ENCODE peak calls at places on chromosomes 11 and 22, in ten cellular contexts. Z, S, K, G, T, B, J, M, V and C are unnamed samples.

GRCh38 chr11:17906436-17906835 is 106.4 kb downstream of the SERGEF start:
- DNase-seq in Z (no peak), S (no peak), K (no peak), G (peak), T (no peak), B (no peak), J (peak), M (no peak), V (no peak), C (no peak)

GRCh38 chr11:58626915-58627483 is 4.5 kb downstream of the CNTF start:
- DNase-seq in Z (no peak), S (peak), K (no peak), G (no peak), T (no peak), B (peak), J (no peak), M (no peak), V (no peak), C (no peak)

GRCh38 chr11:45450189-45450588 is 164.0 kb upstream of the SYT13 start:
- DNase-seq in Z (no peak), S (no peak), K (no peak), G (peak), T (peak), B (peak), J (no peak), M (no peak), V (peak), C (peak)

GRCh38 chr22:30015846-30016245 is 64.4 kb upstream of the HORMAD2 start:
- DNase-seq in Z (no peak), S (no peak), K (no peak), G (no peak), T (peak), B (no peak), J (no peak), M (no peak), V (peak), C (peak)

GRCh38 chr11:75562048-75562835 is at the start of gene SERPINH1:
- DNase-seq in Z (peak), S (no peak), K (peak), G (peak), T (peak), B (peak), J (peak), M (no peak), V (peak), C (peak)

GRCh38 chr11:13465909-13466371 is 2.9 kb upstream of the BTBD10 start:
- DNase-seq in Z (no peak), S (peak), K (peak), G (peak), T (peak), B (peak), J (peak), M (no peak), V (peak), C (peak)

GRCh38 chr22:27203276-27203660 is 545.9 kb downstream of the MIAT start:
- DNase-seq in Z (no peak), S (no peak), K (no peak), G (no peak), T (no peak), B (no peak), J (no peak), M (no peak), V (no peak), C (no peak)

GRCh38 chr11:48083427-48083826 is 103.1 kb downstream of the PTPRJ start:
- DNase-seq in Z (no peak), S (no peak), K (no peak), G (no peak), T (no peak), B (no peak), J (no peak), M (no peak), V (peak), C (peak)

GRCh38 chr11:25927391-25927790 is 404.5 kb upstream of the ANO3 start:
- DNase-seq in Z (no peak), S (no peak), K (no peak), G (no peak), T (no peak), B (peak), J (no peak), M (no peak), V (no peak), C (peak)

GRCh38 chr11:1120532-1121342 is 37.0 kb upstream of the MUC5AC start:
- DNase-seq in Z (no peak), S (no peak), K (no peak), G (no peak), T (no peak), B (no peak), J (no peak), M (no peak), V (no peak), C (no peak)

GRCh38 chr11:44564198-44564597 is 1.3 kb upstream of the CD82 start:
- DNase-seq in Z (no peak), S (peak), K (no peak), G (peak), T (no peak), B (no peak), J (no peak), M (no peak), V (peak), C (no peak)

GRCh38 chr11:100709233-100709999 is 22.3 kb downstream of the ARHGAP42 start:
- DNase-seq in Z (no peak), S (no peak), K (no peak), G (no peak), T (no peak), B (no peak), J (no peak), M (no peak), V (peak), C (peak)

GRCh38 chr11:3169235-3169951 is 4.3 kb upstream of the OSBPL5 start:
- DNase-seq in Z (no peak), S (no peak), K (no peak), G (peak), T (peak), B (peak), J (peak), M (no peak), V (peak), C (peak)

GRCh38 chr22:29901354-29901753 is 18.4 kb downstream of the MTMR3 start:
- DNase-seq in Z (no peak), S (no peak), K (no peak), G (no peak), T (no peak), B (no peak), J (no peak), M (no peak), V (no peak), C (no peak)

GRCh38 chr11:43212279-43212678 is 99.5 kb upstream of the API5 start:
- DNase-seq in Z (no peak), S (no peak), K (no peak), G (no peak), T (no peak), B (no peak), J (no peak), M (no peak), V (no peak), C (no peak)

GRCh38 chr11:57197762-57198161 is 16.0 kb downstream of the LRRC55 start:
- DNase-seq in Z (no peak), S (no peak), K (no peak), G (no peak), T (no peak), B (no peak), J (no peak), M (no peak), V (no peak), C (no peak)

GRCh38 chr11:131491503-131491902 is 121.1 kb downstream of the NTM start:
- DNase-seq in Z (no peak), S (no peak), K (no peak), G (no peak), T (peak), B (peak), J (no peak), M (no peak), V (peak), C (peak)

GRCh38 chr11:59669611-59670009 is 773 bp upstream of the PATL1 start:
- DNase-seq in Z (no peak), S (no peak), K (no peak), G (peak), T (peak), B (peak), J (peak), M (no peak), V (peak), C (peak)

GRCh38 chr11:100105605-100106358 is 581.3 kb upstream of the ARHGAP42 start:
- DNase-seq in Z (no peak), S (no peak), K (no peak), G (no peak), T (no peak), B (no peak), J (no peak), M (no peak), V (no peak), C (no peak)

GRCh38 chr11:95924414-95924760 is 480 bp upstream of the MTMR2 start:
- DNase-seq in Z (no peak), S (no peak), K (no peak), G (peak), T (no peak), B (peak), J (no peak), M (no peak), V (peak), C (no peak)

DNA sequence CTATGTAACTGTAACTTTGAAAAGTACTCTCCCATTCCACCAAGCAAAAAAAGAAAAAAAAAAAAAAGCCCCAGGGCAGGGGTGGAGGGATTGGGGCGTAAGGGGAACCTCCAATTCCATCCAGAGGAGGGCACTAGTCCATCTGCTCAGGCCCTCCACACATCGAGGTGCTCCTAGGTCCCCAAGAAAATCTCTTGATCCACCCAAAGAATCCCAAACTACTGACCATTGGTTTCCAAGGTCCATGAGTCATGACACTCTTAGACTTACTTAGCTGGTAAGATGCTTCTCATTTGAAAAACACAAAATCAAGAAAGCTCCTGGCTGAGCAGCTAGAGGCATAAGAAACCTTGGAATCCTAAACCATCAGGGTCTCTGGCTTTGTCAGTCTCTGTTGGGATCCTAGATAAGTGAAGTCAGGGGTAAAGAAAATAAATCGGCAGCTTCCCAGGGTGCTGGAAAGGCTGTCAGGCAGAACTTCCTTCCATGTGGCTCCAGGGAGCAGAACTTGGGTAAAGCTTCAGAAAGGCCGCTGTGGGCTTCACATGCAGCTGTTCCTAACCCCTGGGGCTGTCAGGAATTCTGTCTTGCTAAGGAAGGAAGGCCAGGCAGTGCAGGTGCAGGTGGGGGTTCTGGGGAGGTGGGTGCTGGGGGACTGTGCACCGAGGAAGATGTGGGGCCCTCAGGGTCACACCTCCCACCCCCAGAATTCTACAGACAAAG is 49.4 kb upstream of the ADA2 start:
- DNase-seq in Z (no peak), S (no peak), K (no peak), G (peak), T (no peak), B (peak), J (no peak), M (no peak), V (no peak), C (no peak)
- TF ChIP-seq CTCF in Z (no peak), S (peak), K (no peak), G (no peak), T (no peak), B (no peak), J (no peak), M (no peak), V (peak), C (peak)

GRCh38 chr22:46738961-46739870 is 1.2 kb upstream of the CERK start:
- DNase-seq in Z (peak), S (peak), K (peak), G (no peak), T (peak), B (peak), J (peak), M (no peak), V (peak), C (peak)
- TF ChIP-seq CTCF in Z (no peak), S (peak), K (peak), G (no peak), T (peak), B (peak), J (peak), M (no peak), V (peak), C (peak)

GRCh38 chr11:46826310-46827044 is 19.6 kb downstream of the CKAP5 start:
- DNase-seq in Z (peak), S (peak), K (peak), G (peak), T (peak), B (peak), J (peak), M (no peak), V (peak), C (peak)
- TF ChIP-seq CTCF in Z (no peak), S (no peak), K (no peak), G (no peak), T (no peak), B (no peak), J (no peak), M (no peak), V (no peak), C (no peak)

DNA sequence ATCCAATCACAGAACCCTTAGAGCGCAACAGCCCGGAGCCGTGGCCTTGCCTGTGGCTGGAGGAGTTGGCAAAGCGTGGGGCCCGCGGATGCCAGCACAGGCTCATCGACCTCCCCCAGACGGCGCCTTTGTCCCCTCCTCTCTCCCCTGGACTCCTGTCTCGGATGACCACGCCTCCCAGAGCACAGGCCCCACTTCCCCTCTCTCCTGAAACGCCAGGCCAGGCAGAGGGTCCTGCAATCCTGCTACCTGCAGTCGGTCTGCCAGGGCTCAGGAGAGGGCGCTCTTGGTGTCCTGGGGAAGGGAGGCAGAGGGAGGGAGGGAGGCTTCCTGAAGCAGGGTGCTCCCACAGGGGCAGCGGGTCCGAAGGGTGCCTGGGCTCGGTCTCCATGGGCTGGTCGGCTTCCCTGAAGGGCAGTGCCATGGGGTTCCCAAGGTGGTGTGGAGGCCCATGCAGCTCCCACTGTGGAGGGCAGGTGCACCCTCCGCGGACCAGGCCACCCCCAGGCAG is 16.6 kb upstream of the TTLL12 start:
- DNase-seq in Z (no peak), S (no peak), K (no peak), G (no peak), T (no peak), B (no peak), J (no peak), M (no peak), V (no peak), C (no peak)
- TF ChIP-seq CTCF in Z (no peak), S (no peak), K (no peak), G (no peak), T (no peak), B (no peak), J (no peak), M (no peak), V (no peak), C (no peak)

GRCh38 chr11:86678823-86679222 is 6.4 kb upstream of the ME3 start:
- DNase-seq in Z (no peak), S (no peak), K (no peak), G (no peak), T (no peak), B (no peak), J (no peak), M (no peak), V (peak), C (peak)

GRCh38 chr11:86678296-86678695 is 5.9 kb upstream of the ME3 start:
- DNase-seq in Z (no peak), S (no peak), K (no peak), G (no peak), T (no peak), B (no peak), J (no peak), M (no peak), V (no peak), C (no peak)

GRCh38 chr11:86676010-86676409 is 3.6 kb upstream of the ME3 start:
- DNase-seq in Z (no peak), S (no peak), K (no peak), G (no peak), T (no peak), B (no peak), J (no peak), M (no peak), V (no peak), C (no peak)

GRCh38 chr11:86674965-86675364 is 2.5 kb upstream of the ME3 start:
- DNase-seq in Z (no peak), S (no peak), K (no peak), G (no peak), T (no peak), B (no peak), J (no peak), M (no peak), V (no peak), C (no peak)

DNA sequence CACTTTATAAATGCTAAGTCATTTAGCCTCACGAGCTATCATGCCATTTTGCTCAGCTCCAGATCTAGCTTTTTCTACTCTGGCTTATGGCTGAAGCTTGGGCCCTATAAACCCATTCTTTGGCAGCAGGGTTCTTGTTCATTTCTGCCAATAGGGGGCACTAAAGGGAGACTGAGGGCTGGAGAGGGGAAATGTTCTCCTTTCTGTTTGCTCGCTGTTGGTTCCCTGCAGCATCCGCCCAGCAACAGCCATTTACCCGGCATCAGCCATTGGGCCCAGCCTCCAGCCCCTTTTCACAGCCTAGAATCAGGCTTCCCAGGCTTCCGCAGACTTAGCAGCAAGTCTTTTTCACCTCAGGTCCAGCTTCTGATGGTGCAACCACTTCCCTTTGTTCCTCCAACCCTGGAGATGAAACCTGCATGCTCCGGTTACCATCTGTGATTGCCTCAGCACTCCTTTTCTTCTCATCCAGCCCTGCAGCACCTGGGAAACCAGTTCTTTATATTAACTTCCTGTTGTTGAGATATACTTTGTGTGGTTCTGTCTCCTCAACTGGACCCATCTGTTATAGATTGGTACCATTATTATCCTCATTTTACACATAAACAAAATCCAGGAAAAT is 4.2 kb upstream of the ME3 start:
- DNase-seq in Z (no peak), S (no peak), K (no peak), G (peak), T (no peak), B (no peak), J (no peak), M (no peak), V (no peak), C (no peak)
- TF ChIP-seq CTCF in Z (no peak), S (peak), K (peak), G (peak), T (peak), B (peak), J (no peak), M (peak), V (peak), C (peak)

GRCh38 chr22:24925586-24926427 is 20.7 kb downstream of the LHFPL7 start:
- DNase-seq in Z (no peak), S (no peak), K (no peak), G (no peak), T (no peak), B (no peak), J (no peak), M (no peak), V (no peak), C (peak)
- TF ChIP-seq CTCF in Z (no peak), S (no peak), K (no peak), G (no peak), T (no peak), B (no peak), J (no peak), M (no peak), V (no peak), C (no peak)

DNA sequence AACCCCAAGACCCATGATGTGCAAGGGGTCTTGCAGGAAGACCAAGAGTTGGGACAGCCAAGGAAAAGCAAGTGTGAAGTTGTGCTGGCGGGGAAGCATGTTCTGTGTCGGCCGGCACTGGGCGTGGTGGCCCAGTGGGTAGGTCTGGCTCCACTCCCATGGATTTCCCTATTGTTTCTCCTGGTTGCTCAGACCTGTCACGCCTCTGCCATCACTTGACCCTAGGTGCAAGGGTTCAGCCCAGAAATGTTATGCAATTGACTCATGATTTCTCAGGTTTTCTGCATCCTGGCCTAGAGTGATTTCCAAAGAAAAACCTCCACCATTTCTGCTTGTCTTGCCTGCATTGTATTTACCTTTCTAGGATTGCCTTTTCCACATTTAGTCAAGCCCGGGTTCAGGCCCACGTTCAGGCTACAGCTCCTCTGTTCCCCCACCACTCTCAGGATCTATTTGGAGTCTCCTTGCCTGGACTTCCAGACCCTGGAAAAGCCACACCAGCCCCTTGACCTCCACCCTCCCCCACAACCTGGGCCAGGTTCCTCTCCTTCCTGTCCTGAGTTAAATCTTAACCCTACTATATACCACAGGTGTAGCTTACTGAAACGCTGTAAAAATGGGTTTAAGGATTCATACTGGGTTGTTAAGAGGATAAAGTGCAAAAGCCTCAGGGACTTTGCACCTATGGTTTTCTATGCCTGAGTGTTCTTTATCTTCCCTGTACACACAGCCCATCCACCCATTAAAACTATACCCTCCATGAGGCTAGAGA is 17.5 kb upstream of the FOLR1 start:
- DNase-seq in Z (no peak), S (no peak), K (no peak), G (peak), T (no peak), B (no peak), J (no peak), M (no peak), V (no peak), C (no peak)
- TF ChIP-seq CTCF in Z (no peak), S (no peak), K (no peak), G (no peak), T (no peak), B (no peak), J (no peak), M (no peak), V (no peak), C (no peak)

GRCh38 chr11:115985896-115986295 is 481.7 kb upstream of the CADM1 start:
- DNase-seq in Z (no peak), S (no peak), K (no peak), G (no peak), T (no peak), B (no peak), J (no peak), M (no peak), V (no peak), C (no peak)

GRCh38 chr11:115984228-115984627 is 480.0 kb upstream of the CADM1 start:
- DNase-seq in Z (no peak), S (no peak), K (no peak), G (no peak), T (no peak), B (no peak), J (no peak), M (no peak), V (no peak), C (no peak)

GRCh38 chr11:115993613-115994012 is 489.4 kb upstream of the CADM1 start:
- DNase-seq in Z (no peak), S (no peak), K (no peak), G (no peak), T (no peak), B (no peak), J (no peak), M (no peak), V (no peak), C (no peak)

GRCh38 chr11:115990004-115990447 is 485.8 kb upstream of the CADM1 start:
- DNase-seq in Z (no peak), S (no peak), K (no peak), G (no peak), T (no peak), B (no peak), J (no peak), M (no peak), V (no peak), C (no peak)
- TF ChIP-seq CTCF in Z (peak), S (peak), K (no peak), G (no peak), T (no peak), B (peak), J (no peak), M (peak), V (no peak), C (peak)